ENCODE peak calls at places on chromosome 7, in ten cellular contexts. One of them, this sample, is unnamed.

GRCh38 chr7:111424768-111425167 is 137.5 kb downstream of the IMMP2L start:
- DNase-seq in H7: no peak
- DNase-seq in fibroblast of lung: no peak
- DNase-seq in HuH-7: peak; percentile 19
- DNase-seq in RWPE1: peak; percentile 4
- DNase-seq in brain microvascular endothelial cell: peak; percentile 4
- DNase-seq in iris pigment epithelial cell: peak; percentile 58
- DNase-seq in HFFc6: peak; percentile 52
- DNase-seq in activated naive CD8-positive, alpha-beta T cell treated with anti-CD3 and anti-CD28 coated beads for 36 hours: no peak
- DNase-seq in left ventricle myocardium inferior: no peak
- DNase-seq in this sample: peak; percentile 57

GRCh38 chr7:82481499-82482097 is 38.0 kb upstream of the CACNA2D1 start:
- DNase-seq in HFFc6: peak; percentile 8
- DNase-seq in H7: no peak
- DNase-seq in RWPE1: peak; percentile 23
- DNase-seq in brain microvascular endothelial cell: no peak
- DNase-seq in iris pigment epithelial cell: peak; percentile 40
- DNase-seq in left ventricle myocardium inferior: no peak
- DNase-seq in fibroblast of lung: peak; percentile 58
- DNase-seq in HuH-7: peak; percentile 8
- DNase-seq in activated naive CD8-positive, alpha-beta T cell treated with anti-CD3 and anti-CD28 coated beads for 36 hours: no peak
- DNase-seq in this sample: peak; percentile 42

GRCh38 chr7:11689096-11689495 is 142.9 kb downstream of the THSD7A start:
- DNase-seq in RWPE1: no peak
- DNase-seq in fibroblast of lung: no peak
- DNase-seq in HFFc6: no peak
- DNase-seq in left ventricle myocardium inferior: no peak
- DNase-seq in H7: no peak
- DNase-seq in brain microvascular endothelial cell: no peak
- DNase-seq in activated naive CD8-positive, alpha-beta T cell treated with anti-CD3 and anti-CD28 coated beads for 36 hours: no peak
- DNase-seq in iris pigment epithelial cell: no peak
- DNase-seq in HuH-7: no peak
- DNase-seq in this sample: no peak

GRCh38 chr7:151012921-151013347 is 11.4 kb downstream of the ATG9B start:
- DNase-seq in iris pigment epithelial cell: no peak
- DNase-seq in RWPE1: peak; percentile 31
- DNase-seq in HFFc6: no peak
- DNase-seq in fibroblast of lung: peak; percentile 33
- DNase-seq in left ventricle myocardium inferior: no peak
- DNase-seq in brain microvascular endothelial cell: peak; percentile 33
- DNase-seq in activated naive CD8-positive, alpha-beta T cell treated with anti-CD3 and anti-CD28 coated beads for 36 hours: no peak
- DNase-seq in HuH-7: peak; percentile 94
- DNase-seq in H7: peak; percentile 92
- DNase-seq in this sample: peak; percentile 62

GRCh38 chr7:43572516-43573049 is 10.3 kb upstream of the STK17A start:
- DNase-seq in iris pigment epithelial cell: peak; percentile 100
- DNase-seq in activated naive CD8-positive, alpha-beta T cell treated with anti-CD3 and anti-CD28 coated beads for 36 hours: no peak
- DNase-seq in HuH-7: no peak
- DNase-seq in HFFc6: peak; percentile 99
- DNase-seq in brain microvascular endothelial cell: peak; percentile 99
- DNase-seq in H7: no peak
- DNase-seq in left ventricle myocardium inferior: no peak
- DNase-seq in RWPE1: peak; percentile 83
- DNase-seq in fibroblast of lung: peak; percentile 100
- DNase-seq in this sample: peak; percentile 97

GRCh38 chr7:131254211-131254610 is 73.5 kb upstream of the MKLN1 start:
- DNase-seq in brain microvascular endothelial cell: no peak
- DNase-seq in activated naive CD8-positive, alpha-beta T cell treated with anti-CD3 and anti-CD28 coated beads for 36 hours: no peak
- DNase-seq in RWPE1: no peak
- DNase-seq in left ventricle myocardium inferior: no peak
- DNase-seq in HuH-7: no peak
- DNase-seq in fibroblast of lung: no peak
- DNase-seq in HFFc6: no peak
- DNase-seq in H7: no peak
- DNase-seq in iris pigment epithelial cell: peak; percentile 73
- DNase-seq in this sample: no peak

GRCh38 chr7:158758563-158759244 is 54.1 kb upstream of the NCAPG2 start:
- DNase-seq in H7: no peak
- DNase-seq in activated naive CD8-positive, alpha-beta T cell treated with anti-CD3 and anti-CD28 coated beads for 36 hours: no peak
- DNase-seq in RWPE1: no peak
- DNase-seq in left ventricle myocardium inferior: no peak
- DNase-seq in fibroblast of lung: no peak
- DNase-seq in HFFc6: no peak
- DNase-seq in HuH-7: no peak
- DNase-seq in brain microvascular endothelial cell: no peak
- DNase-seq in iris pigment epithelial cell: no peak
- DNase-seq in this sample: no peak

GRCh38 chr7:99267530-99268360 is 4.9 kb upstream of the MYH16 start:
- DNase-seq in HFFc6: peak; percentile 81
- DNase-seq in activated naive CD8-positive, alpha-beta T cell treated with anti-CD3 and anti-CD28 coated beads for 36 hours: no peak
- DNase-seq in H7: no peak
- DNase-seq in brain microvascular endothelial cell: peak; percentile 89
- DNase-seq in fibroblast of lung: peak; percentile 68
- DNase-seq in RWPE1: peak; percentile 94
- DNase-seq in HuH-7: peak; percentile 52
- DNase-seq in iris pigment epithelial cell: peak; percentile 91
- DNase-seq in left ventricle myocardium inferior: no peak
- DNase-seq in this sample: peak; percentile 82

GRCh38 chr7:98991141-98991540 is 112.8 kb downstream of the TRRAP start:
- DNase-seq in iris pigment epithelial cell: no peak
- DNase-seq in HuH-7: no peak
- DNase-seq in H7: no peak
- DNase-seq in RWPE1: no peak
- DNase-seq in HFFc6: no peak
- DNase-seq in activated naive CD8-positive, alpha-beta T cell treated with anti-CD3 and anti-CD28 coated beads for 36 hours: no peak
- DNase-seq in left ventricle myocardium inferior: no peak
- DNase-seq in fibroblast of lung: no peak
- DNase-seq in brain microvascular endothelial cell: no peak
- DNase-seq in this sample: no peak

GRCh38 chr7:11703829-11704228 is 128.2 kb downstream of the THSD7A start:
- DNase-seq in activated naive CD8-positive, alpha-beta T cell treated with anti-CD3 and anti-CD28 coated beads for 36 hours: no peak
- DNase-seq in RWPE1: no peak
- DNase-seq in HuH-7: no peak
- DNase-seq in H7: no peak
- DNase-seq in brain microvascular endothelial cell: no peak
- DNase-seq in fibroblast of lung: no peak
- DNase-seq in HFFc6: no peak
- DNase-seq in left ventricle myocardium inferior: no peak
- DNase-seq in iris pigment epithelial cell: no peak
- DNase-seq in this sample: no peak

GRCh38 chr7:26292768-26293560 is 1.3 kb downstream of the SNX10 start:
- DNase-seq in left ventricle myocardium inferior: no peak
- DNase-seq in iris pigment epithelial cell: no peak
- DNase-seq in activated naive CD8-positive, alpha-beta T cell treated with anti-CD3 and anti-CD28 coated beads for 36 hours: no peak
- DNase-seq in fibroblast of lung: no peak
- DNase-seq in HFFc6: no peak
- DNase-seq in H7: peak; percentile 36
- DNase-seq in HuH-7: peak; percentile 52
- DNase-seq in RWPE1: no peak
- DNase-seq in brain microvascular endothelial cell: no peak
- DNase-seq in this sample: no peak

GRCh38 chr7:28581351-28581750 is 169.0 kb downstream of the CREB5 start:
- DNase-seq in RWPE1: no peak
- DNase-seq in brain microvascular endothelial cell: no peak
- DNase-seq in iris pigment epithelial cell: no peak
- DNase-seq in fibroblast of lung: no peak
- DNase-seq in H7: no peak
- DNase-seq in left ventricle myocardium inferior: no peak
- DNase-seq in activated naive CD8-positive, alpha-beta T cell treated with anti-CD3 and anti-CD28 coated beads for 36 hours: no peak
- DNase-seq in HuH-7: no peak
- DNase-seq in HFFc6: no peak
- DNase-seq in this sample: peak; percentile 61

GRCh38 chr7:108129018-108129965 is 869 bp downstream of the LAMB4 start:
- DNase-seq in fibroblast of lung: peak; percentile 48
- DNase-seq in iris pigment epithelial cell: peak; percentile 8
- DNase-seq in brain microvascular endothelial cell: no peak
- DNase-seq in H7: no peak
- DNase-seq in RWPE1: no peak
- DNase-seq in activated naive CD8-positive, alpha-beta T cell treated with anti-CD3 and anti-CD28 coated beads for 36 hours: no peak
- DNase-seq in left ventricle myocardium inferior: no peak
- DNase-seq in HFFc6: no peak
- DNase-seq in HuH-7: no peak
- DNase-seq in this sample: no peak

GRCh38 chr7:130927062-130927461 is 193.1 kb upstream of the KLF14 start:
- DNase-seq in left ventricle myocardium inferior: no peak
- DNase-seq in iris pigment epithelial cell: no peak
- DNase-seq in brain microvascular endothelial cell: no peak
- DNase-seq in RWPE1: no peak
- DNase-seq in activated naive CD8-positive, alpha-beta T cell treated with anti-CD3 and anti-CD28 coated beads for 36 hours: no peak
- DNase-seq in H7: no peak
- DNase-seq in HFFc6: no peak
- DNase-seq in fibroblast of lung: no peak
- DNase-seq in HuH-7: no peak
- DNase-seq in this sample: no peak

GRCh38 chr7:81482600-81483186 is 287.2 kb downstream of the HGF start:
- DNase-seq in H7: no peak
- DNase-seq in HFFc6: peak; percentile 38
- DNase-seq in iris pigment epithelial cell: peak; percentile 50
- DNase-seq in activated naive CD8-positive, alpha-beta T cell treated with anti-CD3 and anti-CD28 coated beads for 36 hours: no peak
- DNase-seq in brain microvascular endothelial cell: no peak
- DNase-seq in left ventricle myocardium inferior: no peak
- DNase-seq in RWPE1: peak; percentile 34
- DNase-seq in HuH-7: no peak
- DNase-seq in fibroblast of lung: peak; percentile 73
- DNase-seq in this sample: peak; percentile 31

GRCh38 chr7:25854059-25854458 is 297.9 kb upstream of the NFE2L3 start:
- DNase-seq in left ventricle myocardium inferior: no peak
- DNase-seq in HuH-7: no peak
- DNase-seq in RWPE1: no peak
- DNase-seq in iris pigment epithelial cell: no peak
- DNase-seq in brain microvascular endothelial cell: no peak
- DNase-seq in H7: no peak
- DNase-seq in activated naive CD8-positive, alpha-beta T cell treated with anti-CD3 and anti-CD28 coated beads for 36 hours: no peak
- DNase-seq in fibroblast of lung: no peak
- DNase-seq in HFFc6: no peak
- DNase-seq in this sample: no peak